ENCODE peak calls at places on chromosomes 6 and 20, in nine cellular contexts. X is A549, J is Peyer's patch, R is pancreas, H is GM12865, Y is heart right ventricle, O is BJ, T is kidney epithelial cell, N is tibial nerve. U is an unnamed sample.

GRCh38 chr6:30129270-30129669 is 6.7 kb upstream of the TRIM40 start:
- DNase-seq in H (no peak), O (no peak), X (no peak), J (no peak), N (no peak), T (no peak), R (no peak), Y (no peak), U (no peak)

GRCh38 chr6:818191-818590 is 125.3 kb upstream of the EXOC2 start:
- DNase-seq in X (no peak), N (no peak), R (no peak), J (no peak), T (no peak), H (no peak), O (no peak), Y (no peak), U (no peak)

GRCh38 chr6:133132583-133132982 is 108.6 kb upstream of the EYA4 start:
- DNase-seq in J (no peak), N (no peak), O (peak; percentile 9), R (no peak), T (no peak), H (no peak), Y (no peak), X (no peak), U (no peak)

GRCh38 chr6:77816766-77817270 is 164.0 kb downstream of the MEI4 start:
- DNase-seq in Y (no peak), R (no peak), N (no peak), T (no peak), X (no peak), J (no peak), O (no peak), H (no peak), U (no peak)

GRCh38 chr6:161041274-161041673 is 49.7 kb downstream of the MAP3K4 start:
- DNase-seq in Y (no peak), H (no peak), O (no peak), T (no peak), R (peak; percentile 53), N (no peak), J (no peak), X (no peak), U (no peak)

GRCh38 chr20:14178528-14178927 is 158.9 kb downstream of the FLRT3 start:
- DNase-seq in Y (no peak), N (no peak), O (no peak), R (no peak), J (no peak), H (no peak), X (no peak), T (no peak), U (no peak)

GRCh38 chr6:124743420-124743819 is 218.8 kb upstream of the RNF217 start:
- DNase-seq in X (no peak), J (no peak), R (no peak), H (no peak), Y (no peak), T (no peak), O (no peak), N (no peak), U (no peak)

GRCh38 chr6:160428069-160428430 is 79.9 kb downstream of the SLC22A3 start:
- DNase-seq in O (no peak), T (no peak), H (no peak), X (no peak), N (peak; percentile 70), J (peak; percentile 64), Y (peak; percentile 62), R (peak; percentile 88), U (no peak)

GRCh38 chr20:37798312-37798711 is 104.5 kb downstream of the CTNNBL1 start:
- DNase-seq in R (no peak), J (no peak), H (no peak), T (no peak), Y (no peak), O (no peak), N (no peak), X (no peak), U (no peak)

GRCh38 chr6:168193816-168194701 is 115.0 kb upstream of the FRMD1 start:
- DNase-seq in H (no peak), Y (no peak), X (peak; percentile 40), N (no peak), O (no peak), J (peak; percentile 22), R (no peak), T (no peak), U (no peak)

GRCh38 chr20:56629464-56630085 is 469 bp downstream of the TFAP2C start:
- DNase-seq in X (no peak), R (no peak), J (no peak), H (no peak), N (no peak), O (no peak), T (no peak), Y (no peak), U (no peak)

GRCh38 chr20:21522479-21523397 is 8.9 kb upstream of the NKX2-2 start:
- DNase-seq in N (no peak), J (peak; percentile 43), R (no peak), H (no peak), X (no peak), O (no peak), T (no peak), Y (no peak), U (no peak)

GRCh38 chr20:55052464-55052863 is 577.1 kb downstream of the DOK5 start:
- DNase-seq in J (no peak), H (no peak), O (no peak), X (no peak), T (no peak), R (no peak), Y (no peak), N (no peak), U (no peak)

GRCh38 chr20:14992071-14992654 is 654.8 kb upstream of the FLRT3 start:
- DNase-seq in T (no peak), O (peak; percentile 46), J (no peak), X (peak; percentile 69), N (no peak), R (no peak), H (no peak), Y (no peak), U (no peak)

GRCh38 chr6:38525888-38526287 is 113.8 kb downstream of the BTBD9 start:
- DNase-seq in Y (no peak), N (no peak), T (no peak), O (no peak), J (no peak), R (no peak), H (no peak), X (no peak), U (no peak)

GRCh38 chr6:38527371-38527770 is 112.4 kb downstream of the BTBD9 start:
- DNase-seq in X (no peak), T (no peak), H (no peak), J (no peak), O (no peak), N (no peak), Y (no peak), R (no peak), U (no peak)

GRCh38 chr6:38531134-38531533 is 108.6 kb downstream of the BTBD9 start:
- DNase-seq in T (no peak), O (no peak), Y (no peak), X (no peak), R (no peak), J (no peak), H (no peak), N (no peak), U (no peak)

GRCh38 chr6:38524436-38525145 is 115.1 kb downstream of the BTBD9 start:
- DNase-seq in T (no peak), H (no peak), J (no peak), Y (no peak), O (no peak), R (no peak), N (no peak), X (no peak), U (no peak)

DNA sequence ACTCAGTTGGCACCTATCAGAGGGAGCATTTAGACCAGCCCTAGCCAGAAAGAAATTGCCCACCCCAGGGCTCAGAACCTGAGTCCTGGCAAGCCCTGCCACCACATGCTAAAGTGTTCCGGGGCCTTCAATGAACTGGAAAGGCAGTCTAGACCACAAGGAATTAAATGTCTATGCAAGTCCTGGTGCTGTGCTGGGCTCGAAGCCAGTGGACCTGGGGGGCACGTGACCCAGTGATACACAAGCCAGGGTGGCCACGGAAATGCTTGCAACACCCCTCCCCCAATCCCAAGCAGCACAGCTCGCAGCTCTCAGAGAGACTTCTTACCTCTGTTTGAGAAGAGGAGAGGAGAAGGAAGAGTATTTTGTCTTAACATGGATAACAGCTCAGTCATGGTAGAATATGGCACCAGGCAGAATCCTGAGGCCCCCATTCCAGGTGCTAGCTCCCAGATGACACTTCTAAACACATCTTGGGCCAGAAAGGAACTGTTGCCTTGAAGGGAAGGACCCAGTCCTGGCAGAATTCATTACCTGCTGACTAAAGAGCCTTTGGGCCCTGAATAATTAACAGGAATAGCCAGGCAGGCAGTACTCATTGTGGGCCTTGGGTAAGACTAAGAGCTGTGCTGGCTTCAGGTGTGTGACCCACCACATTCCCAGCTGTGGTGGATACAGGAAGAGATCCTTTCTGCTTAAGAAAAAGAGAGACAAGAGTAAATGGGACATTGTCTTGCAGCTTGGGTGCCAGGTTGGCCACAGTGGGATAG is 111.3 kb downstream of the BTBD9 start:
- DNase-seq in J (no peak), X (no peak), N (no peak), O (no peak), Y (no peak), T (no peak), H (no peak), R (no peak), U (no peak)
- H3K4me3 ChIP-seq in J (no peak overlapping the region), X (no peak overlapping the region), N (no peak overlapping the region), O (no peak overlapping the region), Y (no peak overlapping the region), T (no peak overlapping the region), H (no peak overlapping the region), R (no peak overlapping the region), U (no peak overlapping the region)

GRCh38 chr20:11564491-11564890 is 353.2 kb upstream of the BTBD3 start:
- DNase-seq in X (no peak), O (no peak), H (no peak), N (no peak), J (no peak), R (no peak), T (no peak), Y (no peak), U (no peak)

DNA sequence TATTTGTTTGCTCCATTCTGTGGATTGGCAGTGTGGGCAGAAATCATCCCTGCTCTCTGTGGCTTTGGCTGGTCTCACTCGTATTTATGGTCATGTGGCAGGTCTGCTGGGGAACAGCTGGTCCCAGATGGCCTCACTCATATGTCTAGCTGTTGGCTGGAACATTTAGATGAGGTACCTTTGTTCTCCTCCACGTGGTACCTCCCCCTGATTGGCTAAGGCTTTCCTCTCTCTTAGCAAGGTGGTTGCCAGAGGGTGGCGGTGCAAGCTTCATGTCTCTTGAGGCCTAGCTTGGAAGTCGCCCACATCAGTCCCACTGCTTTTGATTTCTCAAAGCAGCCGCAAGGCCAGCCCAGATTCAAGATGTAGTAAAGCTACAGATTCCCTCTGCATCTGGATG is 348.5 kb upstream of the BTBD3 start:
- DNase-seq in X (peak; percentile 13), R (no peak), N (no peak), T (no peak), O (no peak), J (no peak), Y (no peak), H (no peak), U (no peak)
- TF ChIP-seq CTCF in X (no peak), R (no peak), N (no peak), T (no peak), O (no peak), J (no peak), Y (no peak), H (no peak), U (no peak)

GRCh38 chr20:20083796-20084195 is 31.5 kb downstream of the CFAP61 start:
- DNase-seq in X (peak; percentile 39), N (no peak), R (no peak), H (peak; percentile 61), J (no peak), T (no peak), Y (no peak), O (no peak), U (no peak)
- H3K4me3 ChIP-seq in X (no peak overlapping the region), N (no peak overlapping the region), R (no peak overlapping the region), H (no peak overlapping the region), J (no peak overlapping the region), T (no peak overlapping the region), Y (no peak overlapping the region), O (no peak overlapping the region), U (no peak overlapping the region)

GRCh38 chr6:75489025-75489424 is 4.6 kb downstream of the FILIP1 start:
- DNase-seq in Y (no peak), H (no peak), N (no peak), J (no peak), X (no peak), T (no peak), O (no peak), R (no peak), U (no peak)
- TF ChIP-seq CTCF in Y (no peak), H (no peak), N (no peak), J (no peak), X (no peak), T (no peak), O (no peak), R (no peak), U (no peak)